ENCODE peak calls at places on chromosomes 12 and 14, in five cellular contexts. B is ovary, I is aorta, W is neuronal stem cell, X is body of pancreas. K is an unnamed sample.
A peak's percentile ranks its signal among the peaks of the same experiment; 100 is the strongest.

GRCh38 chr14:73239463-73240241 is 2.3 kb downstream of the PAPLN start:
- DNase-seq in B (peak; percentile 75), I (peak; percentile 54), W (no peak), X (peak; percentile 37), K (no peak)

GRCh38 chr12:62618948-62619347 is 152.3 kb downstream of the MON2 start:
- DNase-seq in B (no peak), I (no peak), W (no peak), X (no peak), K (no peak)

GRCh38 chr14:88985654-88986053 is 161.2 kb downstream of the TTC8 start:
- DNase-seq in B (no peak), I (no peak), W (no peak), X (no peak), K (no peak)

GRCh38 chr14:103530390-103530789 is 1.4 kb downstream of the TRMT61A start:
- DNase-seq in B (no peak), I (peak; percentile 46), W (no peak), X (no peak), K (no peak)

GRCh38 chr14:35140718-35141581 is 18.6 kb downstream of the PRORP start:
- DNase-seq in B (no peak), I (no peak), W (no peak), X (no peak), K (peak; percentile 54)

GRCh38 chr12:110170535-110171185 is 46.5 kb downstream of the IFT81 start:
- DNase-seq in B (no peak), I (no peak), W (no peak), X (no peak), K (no peak)

GRCh38 chr12:570949-571794 is 92.1 kb downstream of the NINJ2 start:
- DNase-seq in B (peak; percentile 83), I (peak; percentile 87), W (no peak), X (peak; percentile 61), K (no peak)

GRCh38 chr14:20606190-20606901 is 15.2 kb upstream of the RNASE12 start:
- DNase-seq in B (no peak), I (no peak), W (no peak), X (peak; percentile 36), K (no peak)

GRCh38 chr12:110829308-110829707 is 17.5 kb upstream of the CCDC63 start:
- DNase-seq in B (no peak), I (no peak), W (no peak), X (no peak), K (no peak)

GRCh38 chr12:25801621-25802243 is 156.8 kb upstream of the RASSF8 start:
- DNase-seq in B (no peak), I (no peak), W (no peak), X (no peak), K (no peak)

GRCh38 chr14:74514471-74514932 is 20.9 kb downstream of the ISCA2 start:
- DNase-seq in B (no peak), I (peak; percentile 88), W (no peak), X (peak; percentile 40), K (no peak)

GRCh38 chr12:13193403-13194100 is 3.0 kb upstream of the EMP1 start:
- DNase-seq in B (peak; percentile 30), I (no peak), W (no peak), X (no peak), K (no peak)

GRCh38 chr12:13194462-13195110 is 1.9 kb upstream of the EMP1 start:
- DNase-seq in B (no peak), I (no peak), W (no peak), X (no peak), K (no peak)

GRCh38 chr12:13195244-13195643 is 1.3 kb upstream of the EMP1 start:
- DNase-seq in B (no peak), I (no peak), W (no peak), X (no peak), K (no peak)

GRCh38 chr12:13190275-13190674 is 6.3 kb upstream of the EMP1 start:
- DNase-seq in B (no peak), I (no peak), W (no peak), X (no peak), K (no peak)

GRCh38 chr12:13192719-13193118 is 3.8 kb upstream of the EMP1 start:
- DNase-seq in B (no peak), I (no peak), W (no peak), X (no peak), K (no peak)
- H3K4me1 ChIP-seq in B (peaks cover 3% of the 10 kb centered on the region), I (peaks cover 3% of the 10 kb centered on the region), W (peaks cover 39% of the 10 kb centered on the region), X (peaks cover 21% of the 10 kb centered on the region), K (peaks cover 8% of the 10 kb centered on the region)

GRCh38 chr12:115470526-115470925 is 786.6 kb upstream of the TBX3 start:
- DNase-seq in B (no peak), I (no peak), W (no peak), X (no peak), K (no peak)

GRCh38 chr12:115473257-115473956 is 789.4 kb upstream of the TBX3 start:
- DNase-seq in B (no peak), I (no peak), W (no peak), X (no peak), K (no peak)

GRCh38 chr12:115470977-115471376 is 787.0 kb upstream of the TBX3 start:
- DNase-seq in B (no peak), I (no peak), W (no peak), X (no peak), K (no peak)

GRCh38 chr12:115474525-115475353 is 790.8 kb upstream of the TBX3 start:
- DNase-seq in B (no peak), I (no peak), W (no peak), X (no peak), K (no peak)

DNA sequence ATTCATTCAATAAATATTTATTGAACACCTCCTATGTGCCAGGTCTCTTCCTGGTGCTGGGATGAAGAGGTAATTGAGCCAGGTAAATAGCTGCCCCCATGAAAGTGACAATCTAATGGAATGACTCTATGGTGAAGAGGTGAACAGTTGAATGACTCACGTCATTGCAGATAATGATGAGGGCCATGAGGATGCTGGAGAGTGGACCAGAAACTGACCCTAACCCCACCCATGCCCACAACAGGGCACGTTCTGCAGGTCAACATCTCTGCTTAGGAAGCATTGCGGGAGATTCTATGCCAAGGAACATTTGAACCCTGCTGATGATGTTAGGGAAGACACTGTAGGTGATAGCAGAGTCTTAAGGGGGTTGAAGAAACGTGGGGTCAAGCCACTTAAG is 788.9 kb upstream of the TBX3 start:
- DNase-seq in B (no peak), I (no peak), W (no peak), X (no peak), K (no peak)
- H3K4me3 ChIP-seq in B (no peak overlapping the region), I (no peak overlapping the region), W (no peak overlapping the region), X (no peak overlapping the region), K (no peak overlapping the region)

GRCh38 chr12:124511259-124511985 is 56.0 kb downstream of the NCOR2 start:
- DNase-seq in B (no peak), I (no peak), W (no peak), X (no peak), K (no peak)

GRCh38 chr12:124508323-124509096 is 58.9 kb downstream of the NCOR2 start:
- DNase-seq in B (peak; percentile 61), I (no peak), W (no peak), X (no peak), K (no peak)

GRCh38 chr12:124509676-124510300 is 57.6 kb downstream of the NCOR2 start:
- DNase-seq in B (peak; percentile 72), I (no peak), W (no peak), X (peak; percentile 88), K (no peak)

GRCh38 chr12:124509300-124509675 is 58.1 kb downstream of the NCOR2 start:
- DNase-seq in B (no peak), I (no peak), W (no peak), X (no peak), K (no peak)

DNA sequence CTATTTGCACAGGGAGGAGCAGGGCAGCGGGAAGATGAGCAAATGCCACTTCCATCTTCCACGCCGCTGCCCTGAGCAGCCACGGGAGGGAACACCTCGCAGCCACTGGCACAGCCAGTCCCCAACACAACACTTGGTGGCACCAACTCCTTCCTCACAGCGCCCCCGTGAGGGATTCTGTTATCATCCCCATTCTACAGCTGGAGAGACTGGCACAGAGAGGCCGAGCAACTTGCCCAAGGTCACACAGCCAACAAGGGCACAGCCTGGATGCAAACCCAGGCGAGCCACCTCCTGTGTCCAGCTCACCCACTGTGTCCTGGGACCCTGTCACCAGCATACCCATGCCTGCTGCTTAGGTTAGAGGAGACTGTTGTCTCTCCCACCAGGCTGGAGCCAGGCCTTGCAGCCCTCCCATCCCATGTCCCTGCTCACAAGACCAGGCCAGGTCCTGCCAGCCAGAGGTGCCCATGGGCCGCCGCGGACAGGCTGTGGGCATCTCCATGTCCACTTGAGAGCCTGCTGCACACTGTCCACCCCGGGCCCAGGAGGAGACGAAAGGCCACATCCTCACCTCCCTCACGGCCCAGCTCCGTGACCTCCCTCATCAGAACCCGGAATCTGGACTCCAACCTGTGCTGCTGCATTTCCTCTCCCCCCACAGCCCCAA is 57.0 kb downstream of the NCOR2 start:
- DNase-seq in B (no peak), I (no peak), W (no peak), X (peak; percentile 49), K (no peak)
- H3K4me1 ChIP-seq in B (peaks cover 51% of the 10 kb centered on the region), I (no peaks in the 10 kb centered on the region), W (peaks cover 34% of the 10 kb centered on the region), X (peaks cover 84% of the 10 kb centered on the region), K (peaks cover 5% of the 10 kb centered on the region)

GRCh38 chr12:12610711-12611110 is 965 bp upstream of the CREBL2 start:
- DNase-seq in B (no peak), I (no peak), W (no peak), X (no peak), K (no peak)
- H3K4me3 ChIP-seq in B (no peak overlapping the region), I (no peak overlapping the region), W (no peak overlapping the region), X (no peak overlapping the region), K (peak overlapping the region; percentile 94)

DNA sequence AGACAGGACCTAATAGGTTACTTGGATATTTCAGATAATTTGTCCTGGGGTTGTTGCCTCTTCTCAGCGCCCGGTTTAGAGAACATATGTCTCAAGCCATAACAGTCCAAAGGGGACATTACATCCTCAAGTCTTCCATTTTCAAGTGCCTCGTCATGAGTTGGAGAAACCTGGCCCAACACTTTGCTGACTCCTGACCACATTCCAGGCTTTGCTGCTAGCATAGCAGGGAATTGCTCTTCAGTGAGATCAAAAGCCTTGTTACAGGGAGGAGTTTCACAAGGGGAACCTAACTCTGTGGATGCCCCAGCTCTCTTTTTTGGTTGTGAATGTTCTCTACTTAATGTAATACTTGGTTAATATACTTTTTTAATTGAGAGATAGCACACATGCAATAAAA is 8.2 kb upstream of the MMP19 start:
- DNase-seq in B (no peak), I (no peak), W (no peak), X (no peak), K (no peak)
- H3K4me1 ChIP-seq in B (peaks cover 9% of the 10 kb centered on the region), I (peaks cover 2% of the 10 kb centered on the region), W (peaks cover 23% of the 10 kb centered on the region), X (no peaks in the 10 kb centered on the region), K (no peaks in the 10 kb centered on the region)